ENCODE peak calls at places on chromosomes 6 and 20, in five cellular contexts. One of them, this sample, is unnamed.

GRCh38 chr20:1336699-1337387 is 7.9 kb upstream of the SDCBP2 start:
- DNase-seq in GOT3: no peak
- DNase-seq in stimulated activated naive B cell treated with anti-CD40 and anti-IgM and Interleukin-4, amounts not matched to agents 10 μg/mL and 1 μg/mL and 100 μg/mL, for 72 hours: no peak
- DNase-seq in glutamatergic neuron: no peak
- DNase-seq in activated CD4-positive, alpha-beta T cell treated with anti-CD3 and anti-CD28 coated beads, Interleukin-2, amount 50 U/mL, for 1 hour: no peak
- DNase-seq in this sample: peak; percentile 69

GRCh38 chr20:58065508-58066361 is 162.7 kb downstream of the ANKRD60 start:
- DNase-seq in glutamatergic neuron: no peak
- DNase-seq in activated CD4-positive, alpha-beta T cell treated with anti-CD3 and anti-CD28 coated beads, Interleukin-2, amount 50 U/mL, for 1 hour: no peak
- DNase-seq in GOT3: no peak
- DNase-seq in stimulated activated naive B cell treated with anti-CD40 and anti-IgM and Interleukin-4, amounts not matched to agents 10 μg/mL and 1 μg/mL and 100 μg/mL, for 72 hours: no peak
- DNase-seq in this sample: peak; percentile 21

GRCh38 chr20:23937303-23938117 is 51.1 kb downstream of the GGTLC1 start:
- DNase-seq in stimulated activated naive B cell treated with anti-CD40 and anti-IgM and Interleukin-4, amounts not matched to agents 10 μg/mL and 1 μg/mL and 100 μg/mL, for 72 hours: peak; percentile 32
- DNase-seq in GOT3: peak; percentile 23
- DNase-seq in glutamatergic neuron: peak; percentile 75
- DNase-seq in activated CD4-positive, alpha-beta T cell treated with anti-CD3 and anti-CD28 coated beads, Interleukin-2, amount 50 U/mL, for 1 hour: peak; percentile 64
- DNase-seq in this sample: no peak

GRCh38 chr20:49711331-49711987 is 2.2 kb downstream of the B4GALT5 start:
- DNase-seq in GOT3: no peak
- DNase-seq in glutamatergic neuron: no peak
- DNase-seq in stimulated activated naive B cell treated with anti-CD40 and anti-IgM and Interleukin-4, amounts not matched to agents 10 μg/mL and 1 μg/mL and 100 μg/mL, for 72 hours: no peak
- DNase-seq in activated CD4-positive, alpha-beta T cell treated with anti-CD3 and anti-CD28 coated beads, Interleukin-2, amount 50 U/mL, for 1 hour: no peak
- DNase-seq in this sample: no peak

GRCh38 chr6:58113960-58114359 is 796.5 kb downstream of the PRIM2 start:
- DNase-seq in GOT3: no peak
- DNase-seq in glutamatergic neuron: no peak
- DNase-seq in activated CD4-positive, alpha-beta T cell treated with anti-CD3 and anti-CD28 coated beads, Interleukin-2, amount 50 U/mL, for 1 hour: no peak
- DNase-seq in stimulated activated naive B cell treated with anti-CD40 and anti-IgM and Interleukin-4, amounts not matched to agents 10 μg/mL and 1 μg/mL and 100 μg/mL, for 72 hours: no peak
- DNase-seq in this sample: no peak

GRCh38 chr6:146871613-146872465 is 273.1 kb downstream of the ADGB start:
- DNase-seq in glutamatergic neuron: no peak
- DNase-seq in GOT3: no peak
- DNase-seq in stimulated activated naive B cell treated with anti-CD40 and anti-IgM and Interleukin-4, amounts not matched to agents 10 μg/mL and 1 μg/mL and 100 μg/mL, for 72 hours: no peak
- DNase-seq in activated CD4-positive, alpha-beta T cell treated with anti-CD3 and anti-CD28 coated beads, Interleukin-2, amount 50 U/mL, for 1 hour: no peak
- DNase-seq in this sample: no peak

GRCh38 chr6:150687508-150687907 is 87.8 kb downstream of the PLEKHG1 start:
- DNase-seq in stimulated activated naive B cell treated with anti-CD40 and anti-IgM and Interleukin-4, amounts not matched to agents 10 μg/mL and 1 μg/mL and 100 μg/mL, for 72 hours: no peak
- DNase-seq in GOT3: no peak
- DNase-seq in glutamatergic neuron: no peak
- DNase-seq in activated CD4-positive, alpha-beta T cell treated with anti-CD3 and anti-CD28 coated beads, Interleukin-2, amount 50 U/mL, for 1 hour: no peak
- DNase-seq in this sample: no peak

GRCh38 chr20:6765469-6766058 is 1.9 kb upstream of the BMP2 start:
- DNase-seq in GOT3: no peak
- DNase-seq in glutamatergic neuron: no peak
- DNase-seq in stimulated activated naive B cell treated with anti-CD40 and anti-IgM and Interleukin-4, amounts not matched to agents 10 μg/mL and 1 μg/mL and 100 μg/mL, for 72 hours: no peak
- DNase-seq in activated CD4-positive, alpha-beta T cell treated with anti-CD3 and anti-CD28 coated beads, Interleukin-2, amount 50 U/mL, for 1 hour: no peak
- DNase-seq in this sample: no peak

GRCh38 chr6:159590794-159591193 is 102.2 kb downstream of the SOD2 start:
- DNase-seq in activated CD4-positive, alpha-beta T cell treated with anti-CD3 and anti-CD28 coated beads, Interleukin-2, amount 50 U/mL, for 1 hour: no peak
- DNase-seq in stimulated activated naive B cell treated with anti-CD40 and anti-IgM and Interleukin-4, amounts not matched to agents 10 μg/mL and 1 μg/mL and 100 μg/mL, for 72 hours: no peak
- DNase-seq in glutamatergic neuron: no peak
- DNase-seq in GOT3: no peak
- DNase-seq in this sample: no peak

GRCh38 chr6:79878142-79878748 is 69.1 kb downstream of the ELOVL4 start:
- DNase-seq in activated CD4-positive, alpha-beta T cell treated with anti-CD3 and anti-CD28 coated beads, Interleukin-2, amount 50 U/mL, for 1 hour: no peak
- DNase-seq in stimulated activated naive B cell treated with anti-CD40 and anti-IgM and Interleukin-4, amounts not matched to agents 10 μg/mL and 1 μg/mL and 100 μg/mL, for 72 hours: no peak
- DNase-seq in glutamatergic neuron: no peak
- DNase-seq in GOT3: no peak
- DNase-seq in this sample: peak; percentile 22

GRCh38 chr6:26056583-26057350 is 30.5 kb upstream of the HFE start:
- DNase-seq in GOT3: no peak
- DNase-seq in stimulated activated naive B cell treated with anti-CD40 and anti-IgM and Interleukin-4, amounts not matched to agents 10 μg/mL and 1 μg/mL and 100 μg/mL, for 72 hours: peak; percentile 29
- DNase-seq in activated CD4-positive, alpha-beta T cell treated with anti-CD3 and anti-CD28 coated beads, Interleukin-2, amount 50 U/mL, for 1 hour: no peak
- DNase-seq in glutamatergic neuron: no peak
- DNase-seq in this sample: no peak

GRCh38 chr6:116059713-116060571 is 749 bp downstream of the FRK start:
- DNase-seq in stimulated activated naive B cell treated with anti-CD40 and anti-IgM and Interleukin-4, amounts not matched to agents 10 μg/mL and 1 μg/mL and 100 μg/mL, for 72 hours: no peak
- DNase-seq in activated CD4-positive, alpha-beta T cell treated with anti-CD3 and anti-CD28 coated beads, Interleukin-2, amount 50 U/mL, for 1 hour: no peak
- DNase-seq in glutamatergic neuron: no peak
- DNase-seq in GOT3: no peak
- DNase-seq in this sample: no peak

GRCh38 chr20:63682384-63683139 is 13.9 kb upstream of the TNFRSF6B start:
- DNase-seq in stimulated activated naive B cell treated with anti-CD40 and anti-IgM and Interleukin-4, amounts not matched to agents 10 μg/mL and 1 μg/mL and 100 μg/mL, for 72 hours: no peak
- DNase-seq in glutamatergic neuron: no peak
- DNase-seq in activated CD4-positive, alpha-beta T cell treated with anti-CD3 and anti-CD28 coated beads, Interleukin-2, amount 50 U/mL, for 1 hour: no peak
- DNase-seq in GOT3: peak; percentile 81
- DNase-seq in this sample: peak; percentile 72

GRCh38 chr6:41371461-41371991 is 36.1 kb downstream of the NCR2 start:
- DNase-seq in activated CD4-positive, alpha-beta T cell treated with anti-CD3 and anti-CD28 coated beads, Interleukin-2, amount 50 U/mL, for 1 hour: no peak
- DNase-seq in glutamatergic neuron: peak; percentile 70
- DNase-seq in GOT3: no peak
- DNase-seq in stimulated activated naive B cell treated with anti-CD40 and anti-IgM and Interleukin-4, amounts not matched to agents 10 μg/mL and 1 μg/mL and 100 μg/mL, for 72 hours: no peak
- DNase-seq in this sample: peak; percentile 60

GRCh38 chr6:165864925-165865324 is 201.9 kb upstream of the PDE10A start:
- DNase-seq in glutamatergic neuron: no peak
- DNase-seq in stimulated activated naive B cell treated with anti-CD40 and anti-IgM and Interleukin-4, amounts not matched to agents 10 μg/mL and 1 μg/mL and 100 μg/mL, for 72 hours: no peak
- DNase-seq in GOT3: no peak
- DNase-seq in activated CD4-positive, alpha-beta T cell treated with anti-CD3 and anti-CD28 coated beads, Interleukin-2, amount 50 U/mL, for 1 hour: no peak
- DNase-seq in this sample: no peak

GRCh38 chr6:6811151-6812002 is 222.9 kb downstream of the LY86 start:
- DNase-seq in activated CD4-positive, alpha-beta T cell treated with anti-CD3 and anti-CD28 coated beads, Interleukin-2, amount 50 U/mL, for 1 hour: peak; percentile 38
- DNase-seq in glutamatergic neuron: no peak
- DNase-seq in stimulated activated naive B cell treated with anti-CD40 and anti-IgM and Interleukin-4, amounts not matched to agents 10 μg/mL and 1 μg/mL and 100 μg/mL, for 72 hours: no peak
- DNase-seq in GOT3: no peak
- DNase-seq in this sample: peak; percentile 77